ENCODE peak calls at places on chromosomes 6 and 20, in five cellular contexts. R is upper lobe of right lung, M is lower lobe of right lung, J is ELF-1, Y is tibial artery. L is an unnamed sample.

GRCh38 chr6:106702451-106703110 is 73.2 kb downstream of the QRSL1 start:
- DNase-seq in R (no peak), Y (no peak), M (peak), J (no peak), L (no peak)

GRCh38 chr20:63969851-63970713 is at the start of gene ZNF512B:
- DNase-seq in J (peak), M (no peak), Y (no peak), R (peak), L (peak)

GRCh38 chr6:130132286-130132701 is 90.5 kb downstream of the SAMD3 start:
- DNase-seq in J (no peak), Y (no peak), R (no peak), M (no peak), L (no peak)

GRCh38 chr6:35583893-35584688 is 71.4 kb upstream of the TULP1 start:
- DNase-seq in M (no peak), R (no peak), Y (no peak), J (peak), L (no peak)

GRCh38 chr20:8132632-8133587 is 844 bp downstream of the PLCB1 start:
- DNase-seq in M (peak), J (peak), R (peak), Y (peak), L (peak)

GRCh38 chr6:37624606-37625574 is 72.8 kb downstream of the MDGA1 start:
- DNase-seq in J (no peak), R (peak), M (peak), Y (peak), L (peak)

GRCh38 chr6:21264288-21264818 is 329.2 kb upstream of the SOX4 start:
- DNase-seq in R (no peak), J (no peak), Y (no peak), M (no peak), L (no peak)

GRCh38 chr6:63804381-63804956 is 168.9 kb downstream of the PHF3 start:
- DNase-seq in M (no peak), R (no peak), Y (no peak), J (peak), L (no peak)

GRCh38 chr6:10449751-10450150 is 34.9 kb upstream of the TFAP2A start:
- DNase-seq in J (no peak), R (no peak), Y (no peak), M (no peak), L (no peak)

GRCh38 chr20:20732641-20733040 is 20.2 kb upstream of the RALGAPA2 start:
- DNase-seq in J (no peak), Y (no peak), M (no peak), R (no peak), L (no peak)

GRCh38 chr6:41599015-41599835 is 39.0 kb upstream of the MDFI start:
- DNase-seq in M (peak), J (peak), R (peak), Y (no peak), L (peak)

GRCh38 chr20:48538058-48538825 is 289.6 kb downstream of the PREX1 start:
- DNase-seq in R (no peak), J (peak), M (peak), Y (no peak), L (no peak)

GRCh38 chr6:117076076-117076475 is 189.3 kb upstream of the VGLL2 start:
- DNase-seq in Y (no peak), R (no peak), J (no peak), M (no peak), L (no peak)

GRCh38 chr6:100257661-100258395 is 206.9 kb downstream of the SIM1 start:
- DNase-seq in J (no peak), Y (no peak), M (no peak), R (no peak), L (no peak)

GRCh38 chr6:89458720-89459119 is 25.8 kb downstream of the ANKRD6 start:
- DNase-seq in M (no peak), J (no peak), Y (no peak), R (no peak), L (no peak)

GRCh38 chr6:14339172-14339571 is 221.6 kb downstream of the CD83 start:
- DNase-seq in R (no peak), M (no peak), J (no peak), Y (no peak), L (no peak)

GRCh38 chr20:50514750-50515149 is 4.6 kb downstream of the PTPN1 start:
- DNase-seq in J (no peak), Y (no peak), M (no peak), R (no peak), L (no peak)

GRCh38 chr6:23980965-23981364 is 145.1 kb upstream of the NRSN1 start:
- DNase-seq in R (no peak), M (no peak), Y (no peak), J (no peak), L (no peak)

GRCh38 chr6:138596591-138596990 is 97.3 kb upstream of the NHSL1 start:
- DNase-seq in J (no peak), Y (no peak), M (no peak), R (no peak), L (no peak)

GRCh38 chr20:2750343-2751251 is 49.8 kb downstream of the CPXM1 start:
- DNase-seq in R (peak), M (peak), Y (peak), J (peak), L (peak)

GRCh38 chr6:11085758-11086435 is 7.7 kb upstream of the SMIM13 start:
- DNase-seq in R (no peak), M (no peak), J (no peak), Y (no peak), L (no peak)

GRCh38 chr6:125099211-125100017 is 54.2 kb upstream of the TPD52L1 start:
- DNase-seq in Y (peak), M (peak), J (peak), R (peak), L (peak)

GRCh38 chr6:52577022-52577777 is at the start of gene TRAM2:
- DNase-seq in J (peak), M (peak), Y (peak), R (peak), L (peak)

GRCh38 chr6:30684386-30685156 is 1.9 kb downstream of the PPP1R18 start:
- DNase-seq in R (peak), M (peak), Y (peak), J (no peak), L (peak)

GRCh38 chr6:37731888-37732287 is 34.2 kb upstream of the MDGA1 start:
- DNase-seq in R (peak), Y (no peak), M (peak), J (no peak), L (peak)

GRCh38 chr20:50916257-50916656 is 15.0 kb downstream of the ADNP start:
- DNase-seq in R (no peak), Y (no peak), M (no peak), J (peak), L (no peak)

GRCh38 chr6:44956426-44956825 is 371.7 kb upstream of the RUNX2 start:
- DNase-seq in Y (no peak), M (no peak), J (no peak), R (no peak), L (no peak)

GRCh38 chr6:121726596-121726995 is 291.1 kb downstream of the GJA1 start:
- DNase-seq in J (no peak), M (no peak), R (no peak), Y (no peak), L (no peak)

GRCh38 chr20:44166477-44166876 is 20.5 kb downstream of the JPH2 start:
- DNase-seq in J (no peak), R (no peak), Y (peak), M (no peak), L (peak)

GRCh38 chr20:59792300-59792699 is 141.1 kb downstream of the SYCP2 start:
- DNase-seq in Y (no peak), R (no peak), M (no peak), J (no peak), L (no peak)

GRCh38 chr6:16944601-16945000 is 157.2 kb upstream of the STMND1 start:
- DNase-seq in M (no peak), J (no peak), Y (no peak), R (no peak), L (no peak)

GRCh38 chr6:111661541-111662041 is 55.9 kb upstream of the TRAF3IP2 start:
- DNase-seq in J (peak), M (peak), R (no peak), Y (no peak), L (no peak)

GRCh38 chr6:137341721-137342195 is 122.6 kb upstream of the IFNGR1 start:
- DNase-seq in Y (no peak), M (peak), R (no peak), J (no peak), L (no peak)

GRCh38 chr6:73079611-73079955 is 145.7 kb downstream of the KHDC1L start:
- DNase-seq in J (no peak), M (no peak), R (no peak), Y (no peak), L (no peak)

GRCh38 chr6:110549277-110549676 is 72.9 kb upstream of the SLC22A16 start:
- DNase-seq in J (no peak), R (no peak), M (no peak), Y (no peak), L (no peak)

GRCh38 chr20:40305303-40305702 is 383.7 kb downstream of the MAFB start:
- DNase-seq in R (no peak), J (no peak), M (no peak), Y (no peak), L (no peak)

L was measured in aorta.